ENCODE peak calls at places on chromosomes 6 and 20, in eight cellular contexts. One of them, this sample, is unnamed.

GRCh38 chr6:32972353-32973143 is 4.2 kb downstream of the BRD2 start:
- DNase-seq in CD4-positive, alpha-beta memory T cell: peak
- DNase-seq in ovary: peak
- DNase-seq in tibial nerve: no peak
- DNase-seq in substantia nigra: peak
- DNase-seq in dorsolateral prefrontal cortex: no peak
- DNase-seq in psoas muscle: peak
- DNase-seq in hepatocyte: peak
- DNase-seq in this sample: peak

GRCh38 chr6:101832371-101832770 is 438.9 kb downstream of the GRIK2 start:
- DNase-seq in CD4-positive, alpha-beta memory T cell: no peak
- DNase-seq in ovary: no peak
- DNase-seq in tibial nerve: no peak
- DNase-seq in substantia nigra: no peak
- DNase-seq in dorsolateral prefrontal cortex: no peak
- DNase-seq in psoas muscle: no peak
- DNase-seq in hepatocyte: no peak
- DNase-seq in this sample: no peak

GRCh38 chr6:21001736-21002135 is 467.5 kb downstream of the CDKAL1 start:
- DNase-seq in CD4-positive, alpha-beta memory T cell: no peak
- DNase-seq in ovary: no peak
- DNase-seq in tibial nerve: no peak
- DNase-seq in substantia nigra: no peak
- DNase-seq in dorsolateral prefrontal cortex: no peak
- DNase-seq in psoas muscle: no peak
- DNase-seq in hepatocyte: no peak
- DNase-seq in this sample: no peak

GRCh38 chr6:112241820-112242443 is 12.4 kb downstream of the LAMA4 start:
- DNase-seq in CD4-positive, alpha-beta memory T cell: no peak
- DNase-seq in ovary: no peak
- DNase-seq in tibial nerve: no peak
- DNase-seq in substantia nigra: no peak
- DNase-seq in dorsolateral prefrontal cortex: no peak
- DNase-seq in psoas muscle: no peak
- DNase-seq in hepatocyte: no peak
- DNase-seq in this sample: no peak

GRCh38 chr20:61744691-61745396 is 320.8 kb downstream of the TAF4 start:
- DNase-seq in CD4-positive, alpha-beta memory T cell: no peak
- DNase-seq in ovary: no peak
- DNase-seq in tibial nerve: no peak
- DNase-seq in substantia nigra: no peak
- DNase-seq in dorsolateral prefrontal cortex: no peak
- DNase-seq in psoas muscle: no peak
- DNase-seq in hepatocyte: peak
- DNase-seq in this sample: no peak

GRCh38 chr6:108133594-108134179 is 32.1 kb upstream of the NR2E1 start:
- DNase-seq in CD4-positive, alpha-beta memory T cell: no peak
- DNase-seq in ovary: peak
- DNase-seq in tibial nerve: no peak
- DNase-seq in substantia nigra: peak
- DNase-seq in dorsolateral prefrontal cortex: no peak
- DNase-seq in psoas muscle: peak
- DNase-seq in hepatocyte: peak
- DNase-seq in this sample: no peak

GRCh38 chr20:36474563-36474962 is 66.8 kb upstream of the MYL9 start:
- DNase-seq in CD4-positive, alpha-beta memory T cell: no peak
- DNase-seq in ovary: no peak
- DNase-seq in tibial nerve: no peak
- DNase-seq in substantia nigra: no peak
- DNase-seq in dorsolateral prefrontal cortex: no peak
- DNase-seq in psoas muscle: no peak
- DNase-seq in hepatocyte: no peak
- DNase-seq in this sample: no peak

GRCh38 chr20:53040678-53041674 is 68.8 kb downstream of the TSHZ2 start:
- DNase-seq in CD4-positive, alpha-beta memory T cell: no peak
- DNase-seq in ovary: peak
- DNase-seq in tibial nerve: peak
- DNase-seq in substantia nigra: no peak
- DNase-seq in dorsolateral prefrontal cortex: no peak
- DNase-seq in psoas muscle: peak
- DNase-seq in hepatocyte: no peak
- DNase-seq in this sample: no peak

GRCh38 chr6:125156496-125156895 is 2.9 kb downstream of the TPD52L1 start:
- DNase-seq in CD4-positive, alpha-beta memory T cell: no peak
- DNase-seq in ovary: no peak
- DNase-seq in tibial nerve: no peak
- DNase-seq in substantia nigra: no peak
- DNase-seq in dorsolateral prefrontal cortex: no peak
- DNase-seq in psoas muscle: no peak
- DNase-seq in hepatocyte: no peak
- DNase-seq in this sample: peak

GRCh38 chr6:36336779-36337194 is at the start of gene BNIP5:
- DNase-seq in CD4-positive, alpha-beta memory T cell: peak
- DNase-seq in ovary: no peak
- DNase-seq in tibial nerve: no peak
- DNase-seq in substantia nigra: no peak
- DNase-seq in dorsolateral prefrontal cortex: no peak
- DNase-seq in psoas muscle: no peak
- DNase-seq in hepatocyte: peak
- DNase-seq in this sample: no peak

GRCh38 chr20:62739581-62740285 is 31.1 kb downstream of the NTSR1 start:
- DNase-seq in CD4-positive, alpha-beta memory T cell: peak
- DNase-seq in ovary: no peak
- DNase-seq in tibial nerve: no peak
- DNase-seq in substantia nigra: no peak
- DNase-seq in dorsolateral prefrontal cortex: no peak
- DNase-seq in psoas muscle: no peak
- DNase-seq in hepatocyte: no peak
- DNase-seq in this sample: no peak

GRCh38 chr20:62923669-62924566 is 2.4 kb downstream of the DIDO1 start:
- DNase-seq in CD4-positive, alpha-beta memory T cell: no peak
- DNase-seq in ovary: no peak
- DNase-seq in tibial nerve: no peak
- DNase-seq in substantia nigra: no peak
- DNase-seq in dorsolateral prefrontal cortex: no peak
- DNase-seq in psoas muscle: no peak
- DNase-seq in hepatocyte: no peak
- DNase-seq in this sample: no peak

GRCh38 chr20:33729101-33729500 is 2.7 kb upstream of the ZNF341 start:
- DNase-seq in CD4-positive, alpha-beta memory T cell: no peak
- DNase-seq in ovary: no peak
- DNase-seq in tibial nerve: no peak
- DNase-seq in substantia nigra: no peak
- DNase-seq in dorsolateral prefrontal cortex: no peak
- DNase-seq in psoas muscle: no peak
- DNase-seq in hepatocyte: no peak
- DNase-seq in this sample: no peak
- H3K27ac ChIP-seq in CD4-positive, alpha-beta memory T cell: no peak
- H3K27ac ChIP-seq in ovary: no peak
- H3K27ac ChIP-seq in tibial nerve: no peak
- H3K27ac ChIP-seq in substantia nigra: no peak
- H3K27ac ChIP-seq in dorsolateral prefrontal cortex: no peak
- H3K27ac ChIP-seq in psoas muscle: no peak
- H3K27ac ChIP-seq in hepatocyte: no peak
- H3K27ac ChIP-seq in this sample: no peak

DNA sequence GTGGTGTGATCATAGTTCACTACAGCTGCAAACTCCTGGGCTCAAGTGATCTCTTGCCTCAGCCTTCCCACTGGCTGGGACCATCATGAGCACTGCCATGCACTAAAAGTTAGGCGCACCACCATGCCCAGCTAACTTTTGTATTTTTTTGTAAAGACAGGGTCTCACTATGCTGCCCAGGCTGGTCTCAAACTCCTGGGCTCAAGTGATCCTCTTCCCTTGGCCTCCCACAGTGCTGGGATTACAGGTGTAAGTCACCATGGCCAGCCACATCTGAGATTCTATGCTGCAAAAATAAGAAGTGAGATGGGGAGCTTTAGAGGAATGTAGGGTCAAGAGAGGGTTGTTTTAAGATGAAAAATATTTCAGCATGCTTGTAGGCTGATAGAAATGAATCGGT is 1.5 kb upstream of the FAM83D start:
- DNase-seq in CD4-positive, alpha-beta memory T cell: no peak
- DNase-seq in ovary: no peak
- DNase-seq in tibial nerve: no peak
- DNase-seq in substantia nigra: no peak
- DNase-seq in dorsolateral prefrontal cortex: no peak
- DNase-seq in psoas muscle: no peak
- DNase-seq in hepatocyte: no peak
- DNase-seq in this sample: no peak
- H3K27ac ChIP-seq in CD4-positive, alpha-beta memory T cell: no peak
- H3K27ac ChIP-seq in ovary: no peak
- H3K27ac ChIP-seq in tibial nerve: no peak
- H3K27ac ChIP-seq in substantia nigra: no peak
- H3K27ac ChIP-seq in dorsolateral prefrontal cortex: no peak
- H3K27ac ChIP-seq in psoas muscle: no peak
- H3K27ac ChIP-seq in hepatocyte: no peak
- H3K27ac ChIP-seq in this sample: no peak

GRCh38 chr20:17873410-17874270 is 95.0 kb downstream of the SNX5 start:
- DNase-seq in CD4-positive, alpha-beta memory T cell: no peak
- DNase-seq in ovary: peak
- DNase-seq in tibial nerve: peak
- DNase-seq in substantia nigra: peak
- DNase-seq in dorsolateral prefrontal cortex: no peak
- DNase-seq in psoas muscle: peak
- DNase-seq in hepatocyte: peak
- DNase-seq in this sample: no peak

GRCh38 chr20:17875981-17876385 is 92.6 kb downstream of the SNX5 start:
- DNase-seq in CD4-positive, alpha-beta memory T cell: no peak
- DNase-seq in ovary: no peak
- DNase-seq in tibial nerve: no peak
- DNase-seq in substantia nigra: no peak
- DNase-seq in dorsolateral prefrontal cortex: no peak
- DNase-seq in psoas muscle: no peak
- DNase-seq in hepatocyte: peak
- DNase-seq in this sample: no peak

GRCh38 chr20:17875106-17875980 is 93.3 kb downstream of the SNX5 start:
- DNase-seq in CD4-positive, alpha-beta memory T cell: no peak
- DNase-seq in ovary: peak
- DNase-seq in tibial nerve: peak
- DNase-seq in substantia nigra: peak
- DNase-seq in dorsolateral prefrontal cortex: no peak
- DNase-seq in psoas muscle: peak
- DNase-seq in hepatocyte: peak
- DNase-seq in this sample: no peak

GRCh38 chr20:17872920-17873319 is 95.7 kb downstream of the SNX5 start:
- DNase-seq in CD4-positive, alpha-beta memory T cell: no peak
- DNase-seq in ovary: no peak
- DNase-seq in tibial nerve: no peak
- DNase-seq in substantia nigra: no peak
- DNase-seq in dorsolateral prefrontal cortex: no peak
- DNase-seq in psoas muscle: no peak
- DNase-seq in hepatocyte: no peak
- DNase-seq in this sample: no peak

DNA sequence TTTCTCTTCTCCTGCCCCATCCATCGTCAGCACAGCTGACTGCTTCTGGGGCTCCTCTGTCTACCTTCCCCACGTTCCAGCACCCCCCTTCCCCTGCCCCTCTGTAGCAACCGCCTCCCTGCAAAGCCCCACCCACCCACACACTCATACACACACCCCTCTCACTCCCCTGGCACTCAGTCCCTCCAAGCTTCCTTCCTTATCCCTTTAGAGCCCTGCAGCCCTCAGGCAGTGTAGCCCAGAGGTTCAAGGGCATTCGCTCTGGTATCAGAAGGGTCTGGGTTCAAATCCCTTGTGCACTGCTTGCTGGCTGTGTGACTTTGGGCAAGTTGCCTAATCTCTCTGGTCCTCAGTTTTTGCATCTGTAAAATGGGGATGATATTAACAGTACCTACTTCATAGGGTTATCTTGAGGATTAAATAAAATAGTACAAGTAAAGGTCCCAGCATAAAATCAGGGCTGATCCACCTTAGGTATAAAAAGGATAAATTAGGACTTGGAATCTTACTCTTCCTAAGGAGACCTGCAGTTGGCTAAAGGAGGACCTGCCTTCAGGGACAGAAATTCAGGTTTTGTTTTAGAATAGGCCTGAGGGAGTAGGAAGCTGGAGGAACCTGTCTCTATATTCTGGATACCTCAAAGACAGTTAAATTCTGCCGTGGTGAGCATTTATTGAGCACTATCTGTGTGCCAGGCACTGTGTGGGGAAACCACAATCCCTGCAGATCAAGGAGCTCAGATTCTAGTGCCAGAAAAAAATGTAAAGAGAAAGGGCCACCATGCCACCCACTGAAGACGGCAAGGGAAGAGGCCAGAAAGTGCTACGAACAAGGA is 94.1 kb downstream of the SNX5 start:
- DNase-seq in CD4-positive, alpha-beta memory T cell: no peak
- DNase-seq in ovary: no peak
- DNase-seq in tibial nerve: no peak
- DNase-seq in substantia nigra: no peak
- DNase-seq in dorsolateral prefrontal cortex: no peak
- DNase-seq in psoas muscle: no peak
- DNase-seq in hepatocyte: no peak
- DNase-seq in this sample: no peak
- H3K27ac ChIP-seq in CD4-positive, alpha-beta memory T cell: no peak
- H3K27ac ChIP-seq in ovary: peak
- H3K27ac ChIP-seq in tibial nerve: peak
- H3K27ac ChIP-seq in substantia nigra: no peak
- H3K27ac ChIP-seq in dorsolateral prefrontal cortex: no peak
- H3K27ac ChIP-seq in psoas muscle: no peak
- H3K27ac ChIP-seq in hepatocyte: peak
- H3K27ac ChIP-seq in this sample: peak

GRCh38 chr20:31566658-31567379 is 38.3 kb upstream of the ID1 start:
- DNase-seq in CD4-positive, alpha-beta memory T cell: no peak
- DNase-seq in ovary: no peak
- DNase-seq in tibial nerve: no peak
- DNase-seq in substantia nigra: no peak
- DNase-seq in dorsolateral prefrontal cortex: no peak
- DNase-seq in psoas muscle: no peak
- DNase-seq in hepatocyte: peak
- DNase-seq in this sample: peak
- H3K27ac ChIP-seq in CD4-positive, alpha-beta memory T cell: no peak
- H3K27ac ChIP-seq in ovary: no peak
- H3K27ac ChIP-seq in tibial nerve: peak
- H3K27ac ChIP-seq in substantia nigra: no peak
- H3K27ac ChIP-seq in dorsolateral prefrontal cortex: no peak
- H3K27ac ChIP-seq in psoas muscle: peak
- H3K27ac ChIP-seq in hepatocyte: peak
- H3K27ac ChIP-seq in this sample: no peak

GRCh38 chr20:11608736-11609135 is 309.0 kb upstream of the BTBD3 start:
- DNase-seq in CD4-positive, alpha-beta memory T cell: no peak
- DNase-seq in ovary: no peak
- DNase-seq in tibial nerve: no peak
- DNase-seq in substantia nigra: no peak
- DNase-seq in dorsolateral prefrontal cortex: no peak
- DNase-seq in psoas muscle: no peak
- DNase-seq in hepatocyte: no peak
- DNase-seq in this sample: no peak
- H3K27ac ChIP-seq in CD4-positive, alpha-beta memory T cell: no peak
- H3K27ac ChIP-seq in ovary: no peak
- H3K27ac ChIP-seq in tibial nerve: no peak
- H3K27ac ChIP-seq in substantia nigra: no peak
- H3K27ac ChIP-seq in dorsolateral prefrontal cortex: no peak
- H3K27ac ChIP-seq in psoas muscle: no peak
- H3K27ac ChIP-seq in hepatocyte: no peak
- H3K27ac ChIP-seq in this sample: no peak